ENCODE peak calls at places on chromosome X, in five cellular contexts. E is activated T-cell treated with anti-CD3 and anti-CD28 coated beads, Interleukin-2, amount 50 U/mL, for 48 hours; J is activated CD4-positive, CD25-positive, alpha-beta regulatory T cell treated with anti-CD3 and anti-CD28 coated beads, Interleukin-2, amount 50 U/mL, for 72 hours; B is HFFc6; I is AML-193. U is an unnamed sample.
A peak's percentile ranks its signal among the peaks of the same experiment; 100 is the strongest.

GRCh38 chrX:115690554-115691216 is 129.7 kb downstream of the PLS3 start:
- DNase-seq in I (no peak), J (peak; percentile 33), B (peak; percentile 79), E (peak; percentile 53), U (peak; percentile 42)

GRCh38 chrX:2635366-2635765 is 55.7 kb upstream of the CD99 start:
- DNase-seq in E (no peak), B (peak; percentile 23), J (no peak), I (no peak), U (no peak)

GRCh38 chrX:39519566-39520301 is 578.0 kb downstream of the BCOR start:
- DNase-seq in B (no peak), I (no peak), E (no peak), J (no peak), U (no peak)

GRCh38 chrX:31126205-31126604 is 54.4 kb upstream of the FTHL17 start:
- DNase-seq in I (no peak), E (no peak), B (peak; percentile 3), J (no peak), U (peak; percentile 4)

GRCh38 chrX:13721819-13722527 is 12.4 kb downstream of the TRAPPC2 start:
- DNase-seq in B (no peak), E (no peak), I (no peak), J (no peak), U (peak; percentile 26)

GRCh38 chrX:74492720-74493201 is 71.5 kb downstream of the SLC16A2 start:
- DNase-seq in J (no peak), B (no peak), I (no peak), E (peak; percentile 61), U (no peak)

GRCh38 chrX:156001667-156002021 is 4.1 kb downstream of the IL9R start:
- DNase-seq in B (no peak), J (no peak), E (no peak), I (no peak), U (no peak)

GRCh38 chrX:144896323-144896722 is 351.0 kb upstream of the SPANXN1 start:
- DNase-seq in E (no peak), J (no peak), I (peak; percentile 7), B (no peak), U (no peak)

GRCh38 chrX:110210417-110211139 is 107.3 kb downstream of the AMMECR1 start:
- DNase-seq in J (no peak), B (peak; percentile 81), I (no peak), E (no peak), U (peak; percentile 16)

GRCh38 chrX:63434665-63435064 is 83.5 kb upstream of the SPIN4 start:
- DNase-seq in I (no peak), J (no peak), B (no peak), E (no peak), U (no peak)

GRCh38 chrX:150192846-150193245 is 170.3 kb upstream of the MAMLD1 start:
- DNase-seq in E (no peak), I (no peak), B (no peak), J (no peak), U (no peak)

GRCh38 chrX:129983575-129984131 is 1.2 kb downstream of the BCORL1 start:
- DNase-seq in B (no peak), I (no peak), E (peak; percentile 25), J (no peak), U (peak; percentile 12)

GRCh38 chrX:17655232-17656034 is 81.9 kb upstream of the SCML1 start:
- DNase-seq in J (no peak), E (peak; percentile 43), I (no peak), B (no peak), U (no peak)

GRCh38 chrX:46757052-46757451 is 1.9 kb downstream of the SLC9A7 start:
- DNase-seq in J (no peak), I (no peak), E (no peak), B (no peak), U (no peak)

GRCh38 chrX:41457618-41458192 is 10.6 kb downstream of the NYX start:
- DNase-seq in B (no peak), J (no peak), I (no peak), E (peak; percentile 31), U (no peak)

GRCh38 chrX:45472968-45473367 is 272.3 kb upstream of the DIPK2B start:
- DNase-seq in B (peak; percentile 58), I (no peak), E (no peak), J (no peak), U (no peak)

GRCh38 chrX:41090568-41091238 is 5.5 kb downstream of the USP9X start:
- DNase-seq in B (no peak), J (no peak), I (no peak), E (no peak), U (no peak)

GRCh38 chrX:69229436-69229835 is 64.2 kb upstream of the PJA1 start:
- DNase-seq in B (peak; percentile 82), I (no peak), J (no peak), E (no peak), U (peak; percentile 53)

GRCh38 chrX:151985955-151986354 is 11.5 kb upstream of the GABRE start:
- DNase-seq in J (no peak), I (no peak), E (no peak), B (peak; percentile 66), U (peak; percentile 31)

GRCh38 chrX:19193584-19193983 is 71.3 kb upstream of the ADGRG2 start:
- DNase-seq in E (no peak), I (no peak), B (no peak), J (no peak), U (no peak)

GRCh38 chrX:133415276-133416105 is at the start of gene GPC4:
- DNase-seq in J (no peak), B (no peak), E (peak; percentile 18), I (no peak), U (peak; percentile 70)